ENCODE peak calls at places on chromosomes 12 and 14, in eight cellular contexts. One of them, this sample, is unnamed.

GRCh38 chr12:26614217-26614616 is 218.8 kb downstream of the ITPR2 start:
- DNase-seq in hepatocyte: peak
- DNase-seq in GM12865: peak
- DNase-seq in IMR-90: peak
- DNase-seq in heart left ventricle: no peak
- DNase-seq in astrocyte: no peak
- DNase-seq in PC-3: peak
- DNase-seq in endothelial cell: peak
- DNase-seq in this sample: peak

GRCh38 chr14:73058923-73059311 is 583 bp downstream of the RBM25 start:
- DNase-seq in GM12865: no peak
- DNase-seq in heart left ventricle: no peak
- DNase-seq in IMR-90: peak
- DNase-seq in astrocyte: peak
- DNase-seq in endothelial cell: peak
- DNase-seq in hepatocyte: peak
- DNase-seq in PC-3: peak
- DNase-seq in this sample: peak

GRCh38 chr14:91294153-91294552 is 49.6 kb upstream of the GPR68 start:
- DNase-seq in IMR-90: no peak
- DNase-seq in hepatocyte: no peak
- DNase-seq in endothelial cell: no peak
- DNase-seq in GM12865: no peak
- DNase-seq in PC-3: no peak
- DNase-seq in heart left ventricle: peak
- DNase-seq in astrocyte: no peak
- DNase-seq in this sample: peak

GRCh38 chr12:5927732-5928516 is 17.1 kb downstream of the ANO2 start:
- DNase-seq in GM12865: no peak
- DNase-seq in heart left ventricle: no peak
- DNase-seq in astrocyte: no peak
- DNase-seq in endothelial cell: no peak
- DNase-seq in hepatocyte: no peak
- DNase-seq in IMR-90: no peak
- DNase-seq in PC-3: no peak
- DNase-seq in this sample: no peak

GRCh38 chr14:35992816-35993511 is 166.8 kb downstream of the BRMS1L start:
- DNase-seq in endothelial cell: no peak
- DNase-seq in IMR-90: no peak
- DNase-seq in GM12865: no peak
- DNase-seq in PC-3: no peak
- DNase-seq in hepatocyte: no peak
- DNase-seq in astrocyte: no peak
- DNase-seq in heart left ventricle: no peak
- DNase-seq in this sample: no peak

GRCh38 chr14:92384461-92385133 is 61.6 kb downstream of the SLC24A4 start:
- DNase-seq in GM12865: no peak
- DNase-seq in heart left ventricle: no peak
- DNase-seq in IMR-90: no peak
- DNase-seq in endothelial cell: no peak
- DNase-seq in astrocyte: no peak
- DNase-seq in hepatocyte: no peak
- DNase-seq in PC-3: no peak
- DNase-seq in this sample: no peak

GRCh38 chr12:128286970-128287369 is 20.0 kb downstream of the TMEM132C start:
- DNase-seq in astrocyte: no peak
- DNase-seq in hepatocyte: no peak
- DNase-seq in IMR-90: no peak
- DNase-seq in endothelial cell: no peak
- DNase-seq in GM12865: no peak
- DNase-seq in PC-3: no peak
- DNase-seq in heart left ventricle: no peak
- DNase-seq in this sample: peak

GRCh38 chr12:104166465-104166864 is 28.5 kb upstream of the NFYB start:
- DNase-seq in GM12865: no peak
- DNase-seq in IMR-90: peak
- DNase-seq in heart left ventricle: peak
- DNase-seq in PC-3: no peak
- DNase-seq in hepatocyte: no peak
- DNase-seq in astrocyte: peak
- DNase-seq in endothelial cell: no peak
- DNase-seq in this sample: no peak

GRCh38 chr12:130218682-130219081 is 56.4 kb downstream of the FZD10 start:
- DNase-seq in endothelial cell: no peak
- DNase-seq in IMR-90: no peak
- DNase-seq in PC-3: no peak
- DNase-seq in astrocyte: no peak
- DNase-seq in heart left ventricle: no peak
- DNase-seq in GM12865: no peak
- DNase-seq in hepatocyte: no peak
- DNase-seq in this sample: no peak

GRCh38 chr14:93086441-93087055 is 29.2 kb downstream of the ITPK1 start:
- DNase-seq in hepatocyte: no peak
- DNase-seq in PC-3: no peak
- DNase-seq in endothelial cell: no peak
- DNase-seq in astrocyte: no peak
- DNase-seq in GM12865: peak
- DNase-seq in IMR-90: no peak
- DNase-seq in heart left ventricle: peak
- DNase-seq in this sample: no peak

GRCh38 chr12:34348064-34348463 is 325.8 kb downstream of the ALG10 start:
- DNase-seq in astrocyte: no peak
- DNase-seq in GM12865: no peak
- DNase-seq in heart left ventricle: no peak
- DNase-seq in hepatocyte: no peak
- DNase-seq in endothelial cell: no peak
- DNase-seq in PC-3: no peak
- DNase-seq in IMR-90: no peak
- DNase-seq in this sample: no peak

GRCh38 chr12:34347367-34347766 is 325.1 kb downstream of the ALG10 start:
- DNase-seq in astrocyte: no peak
- DNase-seq in heart left ventricle: no peak
- DNase-seq in endothelial cell: no peak
- DNase-seq in PC-3: peak
- DNase-seq in hepatocyte: no peak
- DNase-seq in IMR-90: no peak
- DNase-seq in GM12865: no peak
- DNase-seq in this sample: no peak

GRCh38 chr12:34350092-34351041 is 328.1 kb downstream of the ALG10 start:
- DNase-seq in astrocyte: no peak
- DNase-seq in IMR-90: no peak
- DNase-seq in endothelial cell: no peak
- DNase-seq in PC-3: no peak
- DNase-seq in GM12865: no peak
- DNase-seq in hepatocyte: no peak
- DNase-seq in heart left ventricle: no peak
- DNase-seq in this sample: no peak

GRCh38 chr12:34349673-34349961 is 327.3 kb downstream of the ALG10 start:
- DNase-seq in endothelial cell: no peak
- DNase-seq in astrocyte: no peak
- DNase-seq in GM12865: no peak
- DNase-seq in IMR-90: no peak
- DNase-seq in hepatocyte: no peak
- DNase-seq in heart left ventricle: no peak
- DNase-seq in PC-3: no peak
- DNase-seq in this sample: no peak

GRCh38 chr12:34348836-34349672 is 326.8 kb downstream of the ALG10 start:
- DNase-seq in GM12865: no peak
- DNase-seq in heart left ventricle: no peak
- DNase-seq in hepatocyte: no peak
- DNase-seq in endothelial cell: no peak
- DNase-seq in PC-3: peak
- DNase-seq in astrocyte: no peak
- DNase-seq in IMR-90: no peak
- DNase-seq in this sample: no peak
- TF ChIP-seq CTCF in GM12865: no peak
- TF ChIP-seq CTCF in heart left ventricle: no peak
- TF ChIP-seq CTCF in hepatocyte: no peak
- TF ChIP-seq CTCF in endothelial cell: no peak
- TF ChIP-seq CTCF in PC-3: no peak
- TF ChIP-seq CTCF in astrocyte: no peak
- TF ChIP-seq CTCF in IMR-90: no peak
- TF ChIP-seq CTCF in this sample: no peak

GRCh38 chr12:70110085-70110484 is 133.1 kb upstream of the CNOT2 start:
- DNase-seq in heart left ventricle: no peak
- DNase-seq in PC-3: no peak
- DNase-seq in IMR-90: no peak
- DNase-seq in astrocyte: no peak
- DNase-seq in GM12865: no peak
- DNase-seq in endothelial cell: no peak
- DNase-seq in hepatocyte: no peak
- DNase-seq in this sample: no peak
- TF ChIP-seq CTCF in heart left ventricle: no peak
- TF ChIP-seq CTCF in PC-3: no peak
- TF ChIP-seq CTCF in IMR-90: no peak
- TF ChIP-seq CTCF in astrocyte: no peak
- TF ChIP-seq CTCF in GM12865: no peak
- TF ChIP-seq CTCF in endothelial cell: no peak
- TF ChIP-seq CTCF in hepatocyte: no peak
- TF ChIP-seq CTCF in this sample: no peak

GRCh38 chr12:46523446-46523845 is 150.9 kb upstream of the SLC38A2 start:
- DNase-seq in IMR-90: peak
- DNase-seq in endothelial cell: no peak
- DNase-seq in hepatocyte: no peak
- DNase-seq in PC-3: peak
- DNase-seq in GM12865: no peak
- DNase-seq in heart left ventricle: no peak
- DNase-seq in astrocyte: no peak
- DNase-seq in this sample: peak

GRCh38 chr12:46522141-46522540 is 149.6 kb upstream of the SLC38A2 start:
- DNase-seq in hepatocyte: no peak
- DNase-seq in IMR-90: no peak
- DNase-seq in endothelial cell: no peak
- DNase-seq in astrocyte: no peak
- DNase-seq in GM12865: no peak
- DNase-seq in PC-3: no peak
- DNase-seq in heart left ventricle: no peak
- DNase-seq in this sample: peak

GRCh38 chr12:46524778-46525177 is 152.2 kb upstream of the SLC38A2 start:
- DNase-seq in GM12865: no peak
- DNase-seq in astrocyte: peak
- DNase-seq in IMR-90: peak
- DNase-seq in heart left ventricle: peak
- DNase-seq in endothelial cell: no peak
- DNase-seq in hepatocyte: peak
- DNase-seq in PC-3: no peak
- DNase-seq in this sample: peak

GRCh38 chr12:46523863-46524770 is 151.5 kb upstream of the SLC38A2 start:
- DNase-seq in IMR-90: peak
- DNase-seq in astrocyte: peak
- DNase-seq in hepatocyte: peak
- DNase-seq in PC-3: peak
- DNase-seq in heart left ventricle: no peak
- DNase-seq in GM12865: no peak
- DNase-seq in endothelial cell: no peak
- DNase-seq in this sample: peak

GRCh38 chr12:46526231-46526630 is 153.7 kb upstream of the SLC38A2 start:
- DNase-seq in hepatocyte: no peak
- DNase-seq in astrocyte: no peak
- DNase-seq in PC-3: no peak
- DNase-seq in IMR-90: no peak
- DNase-seq in endothelial cell: no peak
- DNase-seq in GM12865: no peak
- DNase-seq in heart left ventricle: no peak
- DNase-seq in this sample: no peak
- TF ChIP-seq CTCF in hepatocyte: no peak
- TF ChIP-seq CTCF in astrocyte: no peak
- TF ChIP-seq CTCF in PC-3: no peak
- TF ChIP-seq CTCF in IMR-90: no peak
- TF ChIP-seq CTCF in endothelial cell: no peak
- TF ChIP-seq CTCF in GM12865: no peak
- TF ChIP-seq CTCF in heart left ventricle: no peak
- TF ChIP-seq CTCF in this sample: no peak

GRCh38 chr12:94710933-94711332 is 60.6 kb upstream of the TMCC3 start:
- DNase-seq in heart left ventricle: no peak
- DNase-seq in astrocyte: no peak
- DNase-seq in IMR-90: peak
- DNase-seq in PC-3: peak
- DNase-seq in hepatocyte: no peak
- DNase-seq in endothelial cell: peak
- DNase-seq in GM12865: peak
- DNase-seq in this sample: peak
- TF ChIP-seq CTCF in heart left ventricle: peak
- TF ChIP-seq CTCF in astrocyte: peak
- TF ChIP-seq CTCF in IMR-90: peak
- TF ChIP-seq CTCF in PC-3: peak
- TF ChIP-seq CTCF in hepatocyte: peak
- TF ChIP-seq CTCF in endothelial cell: peak
- TF ChIP-seq CTCF in GM12865: peak
- TF ChIP-seq CTCF in this sample: peak

DNA sequence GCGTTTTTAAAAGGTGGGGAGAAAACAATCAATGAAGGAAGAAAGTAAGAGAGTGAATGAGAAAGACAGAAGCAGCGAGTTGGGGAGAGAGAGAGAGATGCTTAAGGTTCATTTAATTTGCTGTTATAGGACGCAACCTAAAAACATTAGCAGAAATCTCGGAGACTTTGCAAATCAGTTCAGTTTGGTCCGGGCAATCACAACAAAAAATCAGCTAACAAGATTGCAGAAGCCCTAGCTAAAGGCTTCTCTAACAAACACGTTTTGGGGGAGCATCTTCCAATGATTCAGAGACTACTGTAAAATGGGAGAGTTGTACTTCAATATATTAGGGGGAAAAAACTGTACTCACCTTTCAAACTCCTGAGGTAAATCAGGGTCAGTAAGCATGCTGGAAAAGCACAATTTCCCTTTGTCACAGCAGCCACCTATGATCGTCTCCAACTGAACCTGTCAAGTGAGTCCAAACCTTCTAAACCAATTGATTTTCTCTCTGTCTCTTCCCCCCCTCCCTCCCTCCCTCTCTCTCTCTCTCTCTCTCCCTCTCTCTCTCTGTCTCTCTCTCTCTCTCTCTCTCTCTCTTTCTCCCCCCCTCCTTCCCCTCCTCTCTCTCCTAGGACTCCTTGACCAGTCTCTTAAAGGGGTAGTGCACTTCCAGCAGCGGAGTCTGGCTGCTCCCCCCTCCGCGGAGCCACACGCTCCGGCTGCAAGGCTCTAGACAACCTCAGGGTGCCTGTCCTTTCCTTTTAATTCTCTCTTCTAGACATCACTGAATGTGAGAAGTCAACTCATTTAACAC is at the start of gene SOX5:
- DNase-seq in endothelial cell: peak
- DNase-seq in GM12865: no peak
- DNase-seq in hepatocyte: peak
- DNase-seq in astrocyte: peak
- DNase-seq in heart left ventricle: peak
- DNase-seq in IMR-90: peak
- DNase-seq in PC-3: no peak
- DNase-seq in this sample: peak
- TF ChIP-seq CTCF in endothelial cell: no peak
- TF ChIP-seq CTCF in GM12865: no peak
- TF ChIP-seq CTCF in hepatocyte: no peak
- TF ChIP-seq CTCF in astrocyte: no peak
- TF ChIP-seq CTCF in heart left ventricle: no peak
- TF ChIP-seq CTCF in IMR-90: no peak
- TF ChIP-seq CTCF in PC-3: no peak
- TF ChIP-seq CTCF in this sample: no peak

This sample was measured in fibroblast of mammary gland.